ENCODE peak calls at places on chromosome 16, in five cellular contexts. M is NCI-H1930; P is body of pancreas; S is activated naive CD8-positive, alpha-beta T cell treated with anti-CD3 and anti-CD28 coated beads, Interleukin-2, amount 50 U/mL, for 24 hours; O is AG09309. J is an unnamed sample.

GRCh38 chr16:30551781-30552180 is 6.4 kb downstream of the ZNF764 start:
- DNase-seq in O (no peak), S (peak), P (no peak), M (no peak), J (peak)

GRCh38 chr16:71389330-71389729 is 30.8 kb downstream of the CALB2 start:
- DNase-seq in P (no peak), M (no peak), S (no peak), O (no peak), J (no peak)

GRCh38 chr16:54176376-54176901 is 110.1 kb downstream of the IRX3 start:
- DNase-seq in M (no peak), O (no peak), P (peak), S (no peak), J (no peak)

GRCh38 chr16:75576384-75576811 is 10.2 kb downstream of the GABARAPL2 start:
- DNase-seq in O (no peak), S (no peak), P (no peak), M (no peak), J (no peak)

GRCh38 chr16:52976539-52977167 is 76.0 kb downstream of the CHD9NB start:
- DNase-seq in P (no peak), S (no peak), M (no peak), O (peak), J (no peak)

GRCh38 chr16:57187508-57187854 is 1.4 kb downstream of the RSPRY1 start:
- DNase-seq in P (peak), S (no peak), M (no peak), O (no peak), J (no peak)

GRCh38 chr16:87392823-87393679 is 915 bp downstream of the MAP1LC3B start:
- DNase-seq in O (no peak), P (peak), S (peak), M (no peak), J (peak)

GRCh38 chr16:2155091-2156024 is at the start of gene TRAF7:
- DNase-seq in P (peak), S (peak), O (peak), M (peak), J (peak)

GRCh38 chr16:27464663-27465482 is 62.9 kb downstream of the IL21R start:
- DNase-seq in S (no peak), M (no peak), O (no peak), P (no peak), J (no peak)

GRCh38 chr16:11407047-11407982 is 62.1 kb downstream of the RMI2 start:
- DNase-seq in O (peak), P (peak), S (peak), M (no peak), J (no peak)

GRCh38 chr16:1212616-1213194 is 12.4 kb downstream of the TPSG1 start:
- DNase-seq in O (no peak), S (no peak), P (no peak), M (no peak), J (no peak)

GRCh38 chr16:30753596-30753995 is 5.4 kb downstream of the PHKG2 start:
- DNase-seq in S (no peak), P (no peak), O (no peak), M (no peak), J (peak)

GRCh38 chr16:57873218-57873617 is 70.9 kb upstream of the KIFC3 start:
- DNase-seq in O (no peak), P (no peak), S (no peak), M (no peak), J (no peak)

J was measured in upper lobe of right lung.